ENCODE peak calls at places on chromosomes 3 and 15, in ten cellular contexts. F is GM04503; T is activated effector memory CD4-positive, alpha-beta T cell treated with Interleukin-2 at 50 U/mL for 16 hours; U is left cardiac atrium; K is Kasumi-1; B is lower leg skin; O is mammary epithelial cell; Y is ELR; I is WERI-Rb-1; Q is HS-27A. G is an unnamed sample.

GRCh38 chr15:29090617-29091466 is 178.8 kb downstream of the NSMCE3 start:
- DNase-seq in F (no peak), T (peak; percentile 27), U (no peak), K (peak; percentile 40), B (no peak), O (no peak), Y (peak; percentile 41), I (peak; percentile 55), Q (no peak), G (peak; percentile 22)

GRCh38 chr3:13267348-13267659 is 152.8 kb downstream of the NUP210 start:
- DNase-seq in F (no peak), T (no peak), U (no peak), K (no peak), B (no peak), O (no peak), Y (no peak), I (no peak), Q (no peak), G (no peak)

GRCh38 chr3:36182024-36182423 is 198.3 kb upstream of the STAC start:
- DNase-seq in F (no peak), T (no peak), U (no peak), K (no peak), B (no peak), O (no peak), Y (no peak), I (no peak), Q (no peak), G (no peak)

GRCh38 chr15:26623071-26623470 is 149.8 kb downstream of the GABRB3 start:
- DNase-seq in F (no peak), T (no peak), U (no peak), K (no peak), B (no peak), O (no peak), Y (no peak), I (no peak), Q (no peak), G (no peak)

GRCh38 chr3:150761831-150762661 is 923 bp downstream of the SIAH2 start:
- DNase-seq in F (no peak), T (peak; percentile 25), U (peak; percentile 51), K (peak; percentile 49), B (peak; percentile 91), O (peak; percentile 60), Y (peak; percentile 80), I (no peak), Q (no peak), G (peak; percentile 85)

GRCh38 chr3:128339491-128340012 is 127.1 kb downstream of the DNAJB8 start:
- DNase-seq in F (no peak), T (no peak), U (no peak), K (no peak), B (no peak), O (no peak), Y (no peak), I (no peak), Q (no peak), G (no peak)

GRCh38 chr15:96261575-96262034 is 68.9 kb upstream of the NR2F2 start:
- DNase-seq in F (no peak), T (no peak), U (no peak), K (no peak), B (no peak), O (no peak), Y (no peak), I (no peak), Q (no peak), G (no peak)

GRCh38 chr3:19148768-19149091 is 420 bp downstream of the KCNH8 start:
- DNase-seq in F (no peak), T (no peak), U (no peak), K (no peak), B (no peak), O (no peak), Y (no peak), I (no peak), Q (no peak), G (no peak)

GRCh38 chr15:45129651-45130129 is at the start of the genes DUOX1 and DUOXA1:
- DNase-seq in F (no peak), T (peak; percentile 12), U (peak; percentile 64), K (no peak), B (peak; percentile 93), O (peak; percentile 61), Y (no peak), I (no peak), Q (no peak), G (no peak)

GRCh38 chr3:12115846-12116245 is 42.9 kb downstream of the TIMP4 start:
- DNase-seq in F (no peak), T (no peak), U (no peak), K (no peak), B (no peak), O (no peak), Y (no peak), I (no peak), Q (no peak), G (no peak)

GRCh38 chr3:175940243-175940642 is 1081.1 kb downstream of the NAALADL2 start:
- DNase-seq in F (no peak), T (no peak), U (no peak), K (no peak), B (no peak), O (no peak), Y (peak; percentile 58), I (peak; percentile 8), Q (peak; percentile 87), G (peak; percentile 35)

GRCh38 chr3:183745300-183746098 is 47.9 kb downstream of the YEATS2 start:
- DNase-seq in F (no peak), T (no peak), U (no peak), K (no peak), B (no peak), O (no peak), Y (peak; percentile 40), I (no peak), Q (peak; percentile 17), G (no peak)

GRCh38 chr3:139204756-139205155 is 139.1 kb upstream of the MRPS22 start:
- DNase-seq in F (peak; percentile 50), T (no peak), U (no peak), K (no peak), B (no peak), O (peak; percentile 52), Y (peak; percentile 9), I (no peak), Q (no peak), G (no peak)

GRCh38 chr3:113275876-113276580 is 64.7 kb downstream of the BOC start:
- DNase-seq in F (peak; percentile 64), T (no peak), U (peak; percentile 52), K (no peak), B (no peak), O (peak; percentile 70), Y (peak; percentile 61), I (peak; percentile 36), Q (peak; percentile 81), G (no peak)

GRCh38 chr3:48569808-48570450 is 6.3 kb upstream of the UCN2 start:
- DNase-seq in F (no peak), T (no peak), U (no peak), K (no peak), B (no peak), O (no peak), Y (no peak), I (no peak), Q (no peak), G (no peak)

GRCh38 chr3:155418426-155418825 is 124.9 kb upstream of the STRIT1 start:
- DNase-seq in F (no peak), T (no peak), U (no peak), K (no peak), B (no peak), O (no peak), Y (no peak), I (no peak), Q (no peak), G (no peak)

GRCh38 chr15:39407116-39407515 is 173.8 kb upstream of the THBS1 start:
- DNase-seq in F (no peak), T (no peak), U (no peak), K (no peak), B (no peak), O (no peak), Y (no peak), I (no peak), Q (no peak), G (no peak)

GRCh38 chr3:20462723-20463122 is 276.7 kb upstream of the SGO1 start:
- DNase-seq in F (no peak), T (no peak), U (no peak), K (no peak), B (no peak), O (no peak), Y (no peak), I (no peak), Q (no peak), G (no peak)

GRCh38 chr3:8416965-8417364 is 84.7 kb upstream of the LMCD1 start:
- DNase-seq in F (no peak), T (no peak), U (peak; percentile 30), K (peak; percentile 31), B (no peak), O (peak; percentile 31), Y (peak; percentile 16), I (peak; percentile 17), Q (peak; percentile 27), G (no peak)

GRCh38 chr3:34106879-34107278 is 308.4 kb downstream of the PDCD6IP start:
- DNase-seq in F (no peak), T (no peak), U (no peak), K (peak; percentile 42), B (no peak), O (peak; percentile 2), Y (peak; percentile 6), I (peak; percentile 51), Q (peak; percentile 49), G (peak; percentile 7)

GRCh38 chr15:40501487-40501886 is 30.7 kb downstream of the CHST14 start:
- DNase-seq in F (no peak), T (no peak), U (no peak), K (no peak), B (no peak), O (peak; percentile 62), Y (peak; percentile 54), I (no peak), Q (no peak), G (peak; percentile 71)

G was measured in RKO.